ENCODE peak calls at places on chromosomes 13 and 19, in five cellular contexts. One of them, this sample, is unnamed.

GRCh38 chr13:22061371-22061805 is 390.5 kb downstream of the FGF9 start:
- DNase-seq in H1: no peak
- DNase-seq in K562: no peak
- DNase-seq in body of pancreas: no peak
- DNase-seq in breast epithelium: no peak
- DNase-seq in this sample: no peak

GRCh38 chr13:109479991-109480696 is 306.2 kb downstream of the IRS2 start:
- DNase-seq in H1: no peak
- DNase-seq in body of pancreas: peak; percentile 13
- DNase-seq in K562: no peak
- DNase-seq in breast epithelium: no peak
- DNase-seq in this sample: no peak

GRCh38 chr19:55652311-55653078 is 2.3 kb upstream of the U2AF2 start:
- DNase-seq in K562: no peak
- DNase-seq in H1: no peak
- DNase-seq in body of pancreas: no peak
- DNase-seq in breast epithelium: no peak
- DNase-seq in this sample: no peak

GRCh38 chr13:51223284-51224270 is 1.4 kb downstream of the FAM124A start:
- DNase-seq in H1: no peak
- DNase-seq in breast epithelium: no peak
- DNase-seq in body of pancreas: no peak
- DNase-seq in K562: no peak
- DNase-seq in this sample: no peak

GRCh38 chr13:28704919-28705318 is 13.9 kb downstream of the SLC46A3 start:
- DNase-seq in body of pancreas: no peak
- DNase-seq in K562: no peak
- DNase-seq in breast epithelium: no peak
- DNase-seq in H1: no peak
- DNase-seq in this sample: no peak

GRCh38 chr13:73326215-73326558 is 267.4 kb downstream of the KLF5 start:
- DNase-seq in K562: no peak
- DNase-seq in breast epithelium: no peak
- DNase-seq in body of pancreas: no peak
- DNase-seq in H1: no peak
- DNase-seq in this sample: no peak

GRCh38 chr13:42615691-42616090 is 41.7 kb downstream of the TNFSF11 start:
- DNase-seq in H1: no peak
- DNase-seq in K562: no peak
- DNase-seq in body of pancreas: no peak
- DNase-seq in breast epithelium: no peak
- DNase-seq in this sample: no peak

GRCh38 chr19:41334793-41335192 is 18.9 kb downstream of the TGFB1 start:
- DNase-seq in body of pancreas: no peak
- DNase-seq in K562: no peak
- DNase-seq in H1: no peak
- DNase-seq in breast epithelium: no peak
- DNase-seq in this sample: no peak

GRCh38 chr13:41609828-41610227 is 152.5 kb downstream of the RGCC start:
- DNase-seq in K562: no peak
- DNase-seq in H1: no peak
- DNase-seq in breast epithelium: no peak
- DNase-seq in body of pancreas: no peak
- DNase-seq in this sample: no peak

GRCh38 chr13:101618440-101619187 is 166.1 kb downstream of the ITGBL1 start:
- DNase-seq in body of pancreas: no peak
- DNase-seq in K562: no peak
- DNase-seq in breast epithelium: no peak
- DNase-seq in H1: no peak
- DNase-seq in this sample: no peak

GRCh38 chr19:925087-925911 is 536 bp upstream of the ARID3A start:
- DNase-seq in body of pancreas: peak; percentile 83
- DNase-seq in H1: peak; percentile 75
- DNase-seq in K562: peak; percentile 80
- DNase-seq in breast epithelium: peak; percentile 70
- DNase-seq in this sample: no peak

GRCh38 chr13:101346161-101346560 is 70.1 kb downstream of the NALCN start:
- DNase-seq in K562: no peak
- DNase-seq in H1: no peak
- DNase-seq in breast epithelium: no peak
- DNase-seq in body of pancreas: no peak
- DNase-seq in this sample: no peak

GRCh38 chr19:16075430-16076153 is 703 bp upstream of the TPM4 start:
- DNase-seq in breast epithelium: no peak
- DNase-seq in K562: no peak
- DNase-seq in H1: no peak
- DNase-seq in body of pancreas: no peak
- DNase-seq in this sample: no peak

GRCh38 chr19:16076958-16077611 is 790 bp downstream of the TPM4 start:
- DNase-seq in K562: peak; percentile 43
- DNase-seq in body of pancreas: peak; percentile 50
- DNase-seq in breast epithelium: peak; percentile 75
- DNase-seq in H1: no peak
- DNase-seq in this sample: no peak

GRCh38 chr19:16074488-16075365 is 1.6 kb upstream of the TPM4 start:
- DNase-seq in H1: no peak
- DNase-seq in body of pancreas: no peak
- DNase-seq in K562: no peak
- DNase-seq in breast epithelium: no peak
- DNase-seq in this sample: no peak

GRCh38 chr19:16078311-16078758 is 2.0 kb downstream of the TPM4 start:
- DNase-seq in breast epithelium: peak; percentile 50
- DNase-seq in H1: no peak
- DNase-seq in body of pancreas: no peak
- DNase-seq in K562: no peak
- DNase-seq in this sample: no peak

GRCh38 chr19:16076154-16076957 is at the start of gene TPM4:
- DNase-seq in K562: peak; percentile 84
- DNase-seq in breast epithelium: peak; percentile 83
- DNase-seq in H1: peak; percentile 85
- DNase-seq in body of pancreas: peak; percentile 88
- DNase-seq in this sample: peak; percentile 43
- H3K27ac ChIP-seq in K562: peak within 1 kb of the TSS; percentile 92
- H3K27ac ChIP-seq in breast epithelium: peak within 1 kb of the TSS; percentile 100
- H3K27ac ChIP-seq in H1: peak within 1 kb of the TSS; percentile 98
- H3K27ac ChIP-seq in body of pancreas: peak within 1 kb of the TSS; percentile 98
- H3K27ac ChIP-seq in this sample: peak within 1 kb of the TSS; percentile 99

DNA sequence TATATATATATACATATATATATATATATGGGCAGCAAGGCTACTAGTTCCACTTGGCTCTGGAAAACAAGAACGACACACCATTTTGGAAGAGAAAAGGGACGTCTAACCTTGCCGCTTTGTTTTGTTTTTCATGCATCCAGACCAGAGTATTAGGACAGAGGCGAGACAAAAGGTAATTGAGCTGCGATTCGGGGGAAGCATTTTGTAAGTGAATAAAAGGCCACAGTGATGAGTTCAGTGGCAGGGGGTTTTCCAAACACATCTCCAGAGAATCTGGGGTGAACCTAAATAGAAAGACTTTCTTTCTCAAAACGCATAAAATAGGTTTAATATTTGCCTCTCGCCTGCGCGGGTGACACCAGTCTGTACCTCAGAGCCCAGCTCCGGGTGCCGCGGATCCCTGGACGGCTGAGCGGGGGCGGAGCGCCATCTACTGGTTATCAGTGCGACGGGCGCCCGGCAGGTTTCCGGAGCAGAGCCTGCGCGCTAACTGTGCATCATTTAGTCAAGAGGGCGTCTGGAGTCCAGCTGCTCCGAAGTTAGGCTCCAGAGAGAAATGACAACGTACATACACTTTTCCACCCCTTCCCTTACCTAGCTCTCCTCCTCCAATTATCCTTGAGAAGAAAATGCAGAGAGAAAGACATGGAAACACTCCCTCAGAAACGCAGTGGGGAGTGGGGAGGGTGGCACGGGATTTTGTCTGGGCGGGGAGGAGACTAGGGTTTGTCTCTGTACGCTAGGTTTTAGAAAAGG is 262.3 kb downstream of the TBC1D4 start:
- DNase-seq in K562: peak; percentile 76
- DNase-seq in H1: peak; percentile 38
- DNase-seq in breast epithelium: peak; percentile 80
- DNase-seq in body of pancreas: peak; percentile 76
- DNase-seq in this sample: peak; percentile 11
- H3K4me3 ChIP-seq in K562: no peak overlapping the region
- H3K4me3 ChIP-seq in H1: peak overlapping the region; percentile 10
- H3K4me3 ChIP-seq in breast epithelium: peak overlapping the region; percentile 17
- H3K4me3 ChIP-seq in body of pancreas: no peak overlapping the region
- H3K4me3 ChIP-seq in this sample: no peak overlapping the region

DNA sequence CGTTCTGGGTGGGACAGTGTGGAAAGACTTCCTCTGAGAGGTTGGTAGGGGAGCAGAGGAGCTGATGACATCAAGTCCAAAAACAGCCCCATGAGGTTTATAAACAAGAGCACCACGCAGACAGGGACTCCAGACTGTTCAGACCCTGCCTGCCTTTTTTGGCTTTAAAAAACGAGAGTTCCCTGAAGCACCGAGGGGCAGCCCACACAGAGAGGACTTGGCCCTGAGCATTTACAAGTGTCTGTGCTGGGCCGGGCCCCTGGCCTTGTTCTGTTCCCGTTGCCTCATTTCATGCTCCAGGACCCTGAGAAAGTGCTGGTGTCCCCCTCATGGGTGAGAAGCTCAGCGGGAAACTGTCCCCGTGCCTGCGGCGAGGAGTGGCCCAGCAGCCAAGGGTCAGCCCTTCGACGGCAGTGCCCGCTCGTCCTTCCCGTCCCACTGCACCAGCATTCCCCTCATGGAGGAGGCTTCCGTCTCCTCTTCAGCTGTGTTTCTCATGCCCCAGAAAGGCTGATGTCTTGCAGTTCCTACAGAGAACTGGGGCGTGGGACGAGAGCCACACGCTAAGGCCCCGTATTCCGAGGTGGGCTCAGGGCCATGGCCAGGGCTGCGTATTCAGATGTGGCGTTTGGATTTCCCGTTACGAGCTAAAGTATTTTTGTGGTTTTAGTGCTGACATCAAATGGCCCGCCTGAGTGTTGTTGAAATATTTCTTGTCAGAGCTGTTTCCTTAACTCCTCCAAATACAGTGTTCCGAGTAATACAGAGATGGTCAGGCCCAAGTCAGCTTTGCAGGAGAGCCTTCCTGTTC is 93.5 kb downstream of the ATP11A start:
- DNase-seq in breast epithelium: no peak
- DNase-seq in H1: no peak
- DNase-seq in K562: no peak
- DNase-seq in body of pancreas: no peak
- DNase-seq in this sample: no peak
- TF ChIP-seq POLR2A in breast epithelium: no peak
- TF ChIP-seq POLR2A in H1: no peak
- TF ChIP-seq POLR2A in K562: no peak
- TF ChIP-seq POLR2A in body of pancreas: no peak
- TF ChIP-seq POLR2A in this sample: no peak

GRCh38 chr19:10243606-10244005 is 8.4 kb upstream of the MRPL4 start:
- DNase-seq in body of pancreas: no peak
- DNase-seq in H1: no peak
- DNase-seq in breast epithelium: no peak
- DNase-seq in K562: peak; percentile 2
- DNase-seq in this sample: no peak

GRCh38 chr19:10235003-10235402 is 3.9 kb upstream of the S1PR2 start:
- DNase-seq in breast epithelium: no peak
- DNase-seq in K562: no peak
- DNase-seq in H1: no peak
- DNase-seq in body of pancreas: no peak
- DNase-seq in this sample: no peak

GRCh38 chr19:10238172-10238783 is 7.1 kb upstream of the S1PR2 start:
- DNase-seq in breast epithelium: no peak
- DNase-seq in body of pancreas: peak; percentile 56
- DNase-seq in K562: no peak
- DNase-seq in H1: no peak
- DNase-seq in this sample: no peak

GRCh38 chr19:10233946-10234345 is 2.8 kb upstream of the S1PR2 start:
- DNase-seq in breast epithelium: no peak
- DNase-seq in body of pancreas: no peak
- DNase-seq in H1: no peak
- DNase-seq in K562: no peak
- DNase-seq in this sample: no peak

GRCh38 chr19:10237702-10238101 is 6.6 kb upstream of the S1PR2 start:
- DNase-seq in H1: no peak
- DNase-seq in breast epithelium: no peak
- DNase-seq in body of pancreas: no peak
- DNase-seq in K562: no peak
- DNase-seq in this sample: no peak
- H3K27ac ChIP-seq in H1: no peak overlapping the region
- H3K27ac ChIP-seq in breast epithelium: peak overlapping the region; percentile 82
- H3K27ac ChIP-seq in body of pancreas: no peak overlapping the region
- H3K27ac ChIP-seq in K562: no peak overlapping the region
- H3K27ac ChIP-seq in this sample: peak overlapping the region; percentile 83

GRCh38 chr13:48983331-48983730 is 7.6 kb downstream of the FNDC3A start:
- DNase-seq in body of pancreas: no peak
- DNase-seq in H1: no peak
- DNase-seq in breast epithelium: no peak
- DNase-seq in K562: no peak
- DNase-seq in this sample: no peak
- H3K4me3 ChIP-seq in body of pancreas: no peak overlapping the region
- H3K4me3 ChIP-seq in H1: no peak overlapping the region
- H3K4me3 ChIP-seq in breast epithelium: no peak overlapping the region
- H3K4me3 ChIP-seq in K562: no peak overlapping the region
- H3K4me3 ChIP-seq in this sample: no peak overlapping the region

DNA sequence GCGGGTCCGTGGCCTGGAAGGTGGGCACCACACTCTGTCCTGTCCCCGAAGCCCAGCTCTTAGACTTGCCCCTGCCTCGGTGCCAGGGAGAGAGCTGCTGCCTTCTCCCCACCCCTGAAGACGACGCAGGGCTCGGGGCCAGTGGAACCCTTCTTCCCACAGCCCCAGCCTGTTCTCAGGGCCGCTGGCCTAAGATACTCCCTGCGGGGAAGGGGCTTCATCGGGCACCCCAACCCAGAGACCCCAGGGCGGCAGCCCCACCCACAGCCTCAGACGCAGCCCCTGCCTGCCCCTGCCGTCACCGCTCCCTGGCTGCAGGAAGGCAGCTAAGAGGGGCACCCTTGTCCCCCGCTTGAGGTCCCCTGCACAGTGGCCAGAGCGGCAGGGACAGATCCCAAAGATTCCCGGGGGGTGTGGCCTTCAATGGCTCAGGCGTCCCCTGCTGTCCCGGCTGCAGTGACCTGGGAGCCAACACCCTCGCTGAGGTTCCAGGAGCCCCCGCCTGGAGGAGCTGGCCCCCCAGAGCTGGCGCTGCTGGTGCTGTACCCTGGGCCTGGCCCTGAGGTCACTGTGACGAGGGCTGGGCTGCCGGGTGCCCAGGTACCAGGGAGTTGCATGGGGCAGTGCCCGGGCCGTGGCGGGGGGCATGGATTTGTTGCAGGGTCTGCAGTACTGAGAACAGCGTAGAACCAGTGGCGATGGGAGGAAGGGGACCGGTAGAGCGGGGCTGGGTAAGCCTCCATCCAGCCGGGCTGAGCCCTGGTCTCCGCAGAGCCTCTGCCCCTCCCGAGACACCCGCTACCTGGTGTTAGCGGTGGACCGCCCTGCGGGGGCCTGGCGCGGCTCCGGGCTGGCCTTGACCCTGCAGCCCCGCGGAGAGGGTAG is 999 bp downstream of the AMH start:
- DNase-seq in H1: no peak
- DNase-seq in K562: no peak
- DNase-seq in breast epithelium: no peak
- DNase-seq in body of pancreas: no peak
- DNase-seq in this sample: no peak
- TF ChIP-seq POLR2A in H1: no peak
- TF ChIP-seq POLR2A in K562: peak; percentile 53
- TF ChIP-seq POLR2A in breast epithelium: no peak
- TF ChIP-seq POLR2A in body of pancreas: no peak
- TF ChIP-seq POLR2A in this sample: no peak

GRCh38 chr19:57905258-57905657 is 11.1 kb downstream of the ZNF417 start:
- DNase-seq in breast epithelium: no peak
- DNase-seq in body of pancreas: no peak
- DNase-seq in K562: no peak
- DNase-seq in H1: no peak
- DNase-seq in this sample: no peak
- H3K27ac ChIP-seq in breast epithelium: no peak overlapping the region
- H3K27ac ChIP-seq in body of pancreas: no peak overlapping the region
- H3K27ac ChIP-seq in K562: no peak overlapping the region
- H3K27ac ChIP-seq in H1: no peak overlapping the region
- H3K27ac ChIP-seq in this sample: no peak overlapping the region

This sample was measured in esophagus squamous epithelium.